ENCODE peak calls at places on chromosomes 13 and 19, in ten cellular contexts. U is NB4; Q is heart left ventricle; B is fibroblast of lung; H is A673; Z is cardiac fibroblast; M is breast epithelium; X is fibroblast of the aortic adventitia; N is CD8-positive, alpha-beta T cell; W is psoas muscle. K is an unnamed sample.
A peak's percentile ranks its signal among the peaks of the same experiment; 100 is the strongest.

GRCh38 chr19:4278926-4279529 is at the start of gene SHD:
- DNase-seq in B (no peak), W (no peak), N (no peak), U (no peak), Q (no peak), X (no peak), M (no peak), Z (no peak), H (no peak), K (no peak)

GRCh38 chr19:9860407-9860806 is 25.3 kb downstream of the PIN1 start:
- DNase-seq in Q (no peak), N (no peak), B (no peak), M (no peak), U (no peak), X (no peak), H (no peak), W (no peak), Z (no peak), K (no peak)

GRCh38 chr19:29660835-29661234 is 4.4 kb upstream of the PLEKHF1 start:
- DNase-seq in U (no peak), X (no peak), Z (peak; percentile 46), Q (no peak), H (no peak), N (no peak), W (no peak), M (peak; percentile 30), B (no peak), K (no peak)

GRCh38 chr13:105974380-105974779 is 561.1 kb downstream of the EFNB2 start:
- DNase-seq in H (no peak), U (no peak), Q (no peak), B (no peak), X (no peak), W (no peak), Z (no peak), N (no peak), M (no peak), K (no peak)

GRCh38 chr13:99281811-99282263 is 23.7 kb upstream of the GPR18 start:
- DNase-seq in N (peak; percentile 73), U (peak; percentile 92), B (no peak), X (no peak), Q (peak; percentile 76), Z (no peak), M (no peak), H (no peak), W (peak; percentile 85), K (no peak)

GRCh38 chr19:55348317-55349034 is 6.0 kb downstream of the COX6B2 start:
- DNase-seq in U (no peak), X (no peak), W (no peak), Z (no peak), H (no peak), Q (no peak), B (no peak), M (no peak), N (no peak), K (no peak)

GRCh38 chr13:93942016-93942415 is 537.5 kb downstream of the DCT start:
- DNase-seq in U (no peak), N (no peak), Z (peak; percentile 11), Q (no peak), M (no peak), H (no peak), B (peak; percentile 41), W (no peak), X (no peak), K (no peak)

GRCh38 chr13:26051231-26052135 is at the start of gene SHISA2:
- DNase-seq in U (peak; percentile 72), W (peak; percentile 64), X (peak; percentile 19), B (peak; percentile 54), Z (peak; percentile 75), M (no peak), H (peak; percentile 65), N (peak; percentile 74), Q (no peak), K (no peak)

GRCh38 chr13:30421093-30422055 is 919 bp upstream of the UBE2L5 start:
- DNase-seq in X (peak; percentile 94), U (peak; percentile 84), M (peak; percentile 77), B (peak; percentile 89), N (peak; percentile 60), H (peak; percentile 70), W (peak; percentile 94), Z (peak; percentile 94), Q (peak; percentile 93), K (no peak)

GRCh38 chr13:22801402-22802003 is 379.3 kb upstream of the SGCG start:
- DNase-seq in N (no peak), U (peak; percentile 15), H (peak; percentile 33), X (peak; percentile 10), M (no peak), B (peak; percentile 53), Q (no peak), W (no peak), Z (peak; percentile 15), K (no peak)
- TF ChIP-seq CTCF in N (no peak), U (no peak), H (peak; percentile 62), X (no peak), M (no peak), B (peak; percentile 39), Q (peak; percentile 45), W (peak; percentile 42), Z (no peak), K (no peak)

GRCh38 chr19:40464059-40465024 is 1.2 kb downstream of the BLVRB start:
- DNase-seq in U (peak; percentile 68), M (peak; percentile 86), N (peak; percentile 79), W (peak; percentile 85), B (peak; percentile 87), Q (peak; percentile 85), X (peak; percentile 95), H (peak; percentile 94), Z (peak; percentile 94), K (peak; percentile 73)

GRCh38 chr19:40465781-40466218 is 255 bp upstream of the BLVRB start:
- DNase-seq in Z (peak; percentile 100), Q (peak; percentile 100), X (peak; percentile 99), U (peak; percentile 95), H (peak; percentile 99), W (peak; percentile 100), N (peak; percentile 100), M (peak; percentile 100), B (peak; percentile 99), K (peak; percentile 97)

GRCh38 chr19:40466219-40467006 is at the start of gene SPTBN4:
- DNase-seq in N (no peak), Z (no peak), H (no peak), X (no peak), B (no peak), U (no peak), Q (peak; percentile 67), M (peak; percentile 65), W (peak; percentile 72), K (no peak)

GRCh38 chr19:40465025-40465780 is at the start of gene BLVRB:
- DNase-seq in N (no peak), B (peak; percentile 71), Q (no peak), U (peak; percentile 90), X (peak; percentile 82), H (peak; percentile 60), Z (peak; percentile 83), M (no peak), W (no peak), K (peak; percentile 86)

GRCh38 chr19:40467007-40467565 is 285 bp downstream of the SPTBN4 start:
- DNase-seq in Q (peak; percentile 67), Z (no peak), W (peak; percentile 62), N (no peak), B (no peak), X (no peak), M (no peak), U (no peak), H (no peak), K (no peak)
- H3K4me3 ChIP-seq in Q (peak overlapping the region; percentile 80), Z (peak overlapping the region; percentile 34), W (peak overlapping the region; percentile 85), N (no peak overlapping the region), B (no peak overlapping the region), X (peak overlapping the region; percentile 53), M (peak overlapping the region; percentile 61), U (no peak overlapping the region), H (peak overlapping the region; percentile 73), K (peak overlapping the region; percentile 40)

GRCh38 chr19:945401-946252 is 19.8 kb downstream of the ARID3A start:
- DNase-seq in B (no peak), U (no peak), N (no peak), X (no peak), W (no peak), Z (no peak), H (no peak), Q (no peak), M (no peak), K (no peak)

GRCh38 chr19:947707-948533 is 22.1 kb downstream of the ARID3A start:
- DNase-seq in M (no peak), Q (peak; percentile 86), U (peak; percentile 75), Z (no peak), X (no peak), B (no peak), N (no peak), H (no peak), W (peak; percentile 81), K (no peak)

GRCh38 chr19:948842-949496 is 23.1 kb downstream of the ARID3A start:
- DNase-seq in H (no peak), W (no peak), X (no peak), N (no peak), U (no peak), M (no peak), Z (no peak), B (no peak), Q (no peak), K (no peak)

GRCh38 chr19:944663-945241 is 18.9 kb downstream of the ARID3A start:
- DNase-seq in M (no peak), Z (no peak), B (no peak), U (no peak), N (no peak), Q (no peak), H (no peak), W (no peak), X (no peak), K (no peak)

GRCh38 chr19:947090-947706 is 21.4 kb downstream of the ARID3A start:
- DNase-seq in H (no peak), Z (no peak), W (no peak), U (no peak), N (no peak), B (no peak), X (no peak), M (no peak), Q (no peak), K (no peak)
- TF ChIP-seq CTCF in H (no peak), Z (no peak), W (no peak), U (no peak), N (no peak), B (no peak), X (no peak), M (no peak), Q (no peak), K (no peak)

GRCh38 chr19:48421548-48421947 is 24.2 kb upstream of the GRWD1 start:
- DNase-seq in Q (no peak), N (no peak), W (no peak), M (no peak), B (no peak), H (no peak), Z (no peak), X (peak; percentile 52), U (no peak), K (no peak)

GRCh38 chr19:48417436-48417835 is 24.0 kb downstream of the GRIN2D start:
- DNase-seq in Q (no peak), B (no peak), N (no peak), Z (no peak), U (no peak), H (no peak), M (no peak), W (no peak), X (no peak), K (no peak)

GRCh38 chr19:48418317-48419064 is 25.0 kb downstream of the GRIN2D start:
- DNase-seq in M (no peak), U (peak; percentile 86), X (no peak), W (no peak), Z (no peak), B (no peak), Q (no peak), N (no peak), H (no peak), K (no peak)

GRCh38 chr19:48415869-48416268 is 22.4 kb downstream of the GRIN2D start:
- DNase-seq in X (no peak), W (no peak), B (no peak), U (peak; percentile 20), Q (peak; percentile 72), M (no peak), N (no peak), Z (no peak), H (no peak), K (no peak)

GRCh38 chr19:48419158-48419920 is 25.9 kb downstream of the GRIN2D start:
- DNase-seq in M (no peak), B (peak; percentile 42), U (peak; percentile 91), Q (peak; percentile 72), N (peak; percentile 77), Z (peak; percentile 39), X (no peak), H (peak; percentile 71), W (peak; percentile 69), K (no peak)
- H3K4me3 ChIP-seq in M (no peak overlapping the region), B (no peak overlapping the region), U (no peak overlapping the region), Q (no peak overlapping the region), N (no peak overlapping the region), Z (no peak overlapping the region), X (no peak overlapping the region), H (no peak overlapping the region), W (peak overlapping the region; percentile 9), K (no peak overlapping the region)